ENCODE peak calls at places on chromosomes 2 and 18, in four cellular contexts. C is K562, W is GM12878, Q is HepG2. T is an unnamed sample.

GRCh38 chr2:240519396-240520142 is 38.2 kb downstream of the ANKMY1 start:
- DNase-seq in C (no peak), W (no peak), Q (no peak), T (no peak)

GRCh38 chr2:46841621-46842020 is 74.0 kb downstream of the MCFD2 start:
- DNase-seq in C (no peak), W (no peak), Q (no peak), T (no peak)

GRCh38 chr2:10964076-10964812 is 52.5 kb downstream of the KCNF1 start:
- DNase-seq in C (no peak), W (no peak), Q (no peak), T (no peak)

GRCh38 chr18:77401173-77401572 is 151.5 kb downstream of the GALR1 start:
- DNase-seq in C (no peak), W (no peak), Q (no peak), T (no peak)

GRCh38 chr2:219954331-219954730 is 326.9 kb downstream of the SLC4A3 start:
- DNase-seq in C (no peak), W (no peak), Q (no peak), T (no peak)

GRCh38 chr2:220165401-220165800 is 538.0 kb downstream of the SLC4A3 start:
- DNase-seq in C (no peak), W (no peak), Q (no peak), T (peak)

GRCh38 chr2:33322099-33322498 is 154.3 kb upstream of the RASGRP3 start:
- DNase-seq in C (no peak), W (no peak), Q (no peak), T (no peak)

GRCh38 chr2:20186078-20186854 is 38.7 kb downstream of the SDC1 start:
- DNase-seq in C (peak), W (no peak), Q (peak), T (no peak)

GRCh38 chr2:160372585-160372984 is 121.0 kb downstream of the RBMS1 start:
- DNase-seq in C (no peak), W (no peak), Q (no peak), T (no peak)

GRCh38 chr2:46331099-46331766 is 34.0 kb downstream of the EPAS1 start:
- DNase-seq in C (no peak), W (no peak), Q (no peak), T (no peak)

GRCh38 chr2:126849486-126849885 is 49.2 kb upstream of the TEX51 start:
- DNase-seq in C (no peak), W (no peak), Q (no peak), T (no peak)

GRCh38 chr2:219104107-219105050 is 43.7 kb upstream of the IHH start:
- DNase-seq in C (peak), W (no peak), Q (peak), T (peak)

GRCh38 chr18:49886891-49887764 is 73.8 kb upstream of the ACAA2 start:
- DNase-seq in C (no peak), W (no peak), Q (no peak), T (peak)

GRCh38 chr2:53220969-53221368 is 546.6 kb upstream of the CHAC2 start:
- DNase-seq in C (no peak), W (no peak), Q (no peak), T (no peak)

GRCh38 chr2:12070581-12070980 is 324.1 kb downstream of the LPIN1 start:
- DNase-seq in C (no peak), W (no peak), Q (no peak), T (no peak)

GRCh38 chr2:1234731-1235308 is 178.4 kb upstream of the TPO start:
- DNase-seq in C (no peak), W (no peak), Q (no peak), T (no peak)

GRCh38 chr2:239220976-239221375 is 179.8 kb downstream of the HDAC4 start:
- DNase-seq in C (no peak), W (no peak), Q (no peak), T (no peak)

GRCh38 chr2:130884013-130884412 is 47.3 kb downstream of the ARHGEF4 start:
- DNase-seq in C (no peak), W (no peak), Q (no peak), T (no peak)

GRCh38 chr2:223744580-223744979 is 92.8 kb downstream of the AP1S3 start:
- DNase-seq in C (no peak), W (no peak), Q (no peak), T (no peak)

GRCh38 chr2:185381631-185382030 is 357.0 kb upstream of the FSIP2 start:
- DNase-seq in C (no peak), W (no peak), Q (no peak), T (no peak)

GRCh38 chr2:69499242-69499641 is 62.0 kb upstream of the NFU1 start:
- DNase-seq in C (no peak), W (no peak), Q (no peak), T (no peak)

GRCh38 chr2:134792147-134792546 is 46.3 kb upstream of the ACMSD start:
- DNase-seq in C (no peak), W (no peak), Q (no peak), T (no peak)

GRCh38 chr2:44093970-44094369 is 74.7 kb upstream of the PPM1B start:
- DNase-seq in C (no peak), W (no peak), Q (no peak), T (no peak)

GRCh38 chr2:38176619-38177021 is 100.7 kb upstream of the CYP1B1 start:
- DNase-seq in C (no peak), W (no peak), Q (no peak), T (no peak)

GRCh38 chr2:235619544-235619943 is 125.7 kb downstream of the AGAP1 start:
- DNase-seq in C (no peak), W (no peak), Q (no peak), T (no peak)
- TF ChIP-seq CBFB in C (no peak), W (no peak), Q (no peak), T (no peak)

GRCh38 chr2:56130463-56131070 is 53.2 kb upstream of the CCDC85A start:
- DNase-seq in C (peak), W (no peak), Q (no peak), T (peak)
- TF ChIP-seq ATF3 in C (no peak), W (no peak), Q (no peak), T (no peak)

GRCh38 chr18:8895341-8895740 is 190.0 kb downstream of the MTCL1 start:
- DNase-seq in C (no peak), W (no peak), Q (no peak), T (no peak)

GRCh38 chr18:8901019-8901418 is 195.7 kb downstream of the MTCL1 start:
- DNase-seq in C (no peak), W (no peak), Q (no peak), T (no peak)

GRCh38 chr18:8900552-8900951 is 195.2 kb downstream of the MTCL1 start:
- DNase-seq in C (no peak), W (no peak), Q (no peak), T (no peak)

GRCh38 chr18:8895987-8896619 is 190.7 kb downstream of the MTCL1 start:
- DNase-seq in C (no peak), W (no peak), Q (no peak), T (no peak)

DNA sequence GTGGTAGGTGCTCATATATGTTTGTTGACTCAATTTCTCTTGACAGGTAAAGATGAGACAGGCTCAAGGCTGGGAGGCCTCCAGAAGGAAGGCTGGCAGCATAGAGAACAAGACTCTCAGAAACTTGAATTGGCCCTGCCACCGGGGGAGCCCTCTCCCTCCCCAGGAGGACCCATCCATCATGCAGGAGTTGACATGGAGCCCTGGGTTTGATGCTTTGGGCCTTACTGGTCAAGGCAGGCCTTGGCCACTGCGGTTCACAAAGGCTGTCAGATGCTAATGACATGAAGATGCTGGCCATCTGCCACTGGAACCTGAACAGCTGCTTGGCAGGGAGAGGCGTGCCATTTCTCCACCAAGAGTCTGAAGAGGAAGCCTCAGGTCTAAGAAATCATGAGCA is 193.6 kb downstream of the MTCL1 start:
- DNase-seq in C (peak), W (no peak), Q (no peak), T (peak)
- TF ChIP-seq CBFB in C (no peak), W (no peak), Q (no peak), T (no peak)

GRCh38 chr2:128313076-128313836 is 5.4 kb downstream of the HS6ST1 start:
- DNase-seq in C (peak), W (no peak), Q (no peak), T (peak)

GRCh38 chr2:128312411-128312810 is 6.3 kb downstream of the HS6ST1 start:
- DNase-seq in C (no peak), W (no peak), Q (no peak), T (no peak)

GRCh38 chr2:128315122-128315828 is 3.4 kb downstream of the HS6ST1 start:
- DNase-seq in C (no peak), W (no peak), Q (no peak), T (no peak)

GRCh38 chr2:128314348-128315121 is 4.1 kb downstream of the HS6ST1 start:
- DNase-seq in C (no peak), W (no peak), Q (no peak), T (no peak)

DNA sequence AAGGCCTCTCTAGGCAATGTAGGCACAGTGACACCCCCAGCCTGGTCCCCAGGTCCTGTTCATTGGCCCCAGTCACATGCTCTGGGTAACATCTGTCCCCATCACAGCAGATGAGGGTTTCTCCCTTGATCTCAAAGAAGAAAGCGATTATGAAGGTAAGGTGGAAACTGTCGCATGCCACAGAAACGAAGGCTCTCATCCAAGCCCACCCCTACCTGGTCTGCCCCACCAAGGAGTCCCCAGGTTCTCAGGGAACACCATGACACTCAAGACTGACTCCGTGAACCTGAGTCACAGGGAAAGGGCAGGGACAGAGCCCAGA is 4.7 kb downstream of the HS6ST1 start:
- DNase-seq in C (no peak), W (no peak), Q (no peak), T (no peak)
- TF ChIP-seq ATF3 in C (no peak), W (no peak), Q (no peak), T (no peak)

GRCh38 chr2:72925328-72925943 is 8.1 kb downstream of the EMX1 start:
- DNase-seq in C (no peak), W (no peak), Q (no peak), T (peak)

GRCh38 chr2:72923833-72924352 is 6.6 kb downstream of the EMX1 start:
- DNase-seq in C (no peak), W (no peak), Q (no peak), T (peak)

GRCh38 chr2:72927066-72927465 is 9.7 kb downstream of the EMX1 start:
- DNase-seq in C (no peak), W (no peak), Q (no peak), T (no peak)

GRCh38 chr2:72926368-72926767 is 9.0 kb downstream of the EMX1 start:
- DNase-seq in C (no peak), W (no peak), Q (no peak), T (no peak)

GRCh38 chr2:72924353-72925240 is 7.3 kb downstream of the EMX1 start:
- DNase-seq in C (no peak), W (no peak), Q (no peak), T (peak)
- TF ChIP-seq CBFB in C (no peak), W (no peak), Q (no peak), T (no peak)

DNA sequence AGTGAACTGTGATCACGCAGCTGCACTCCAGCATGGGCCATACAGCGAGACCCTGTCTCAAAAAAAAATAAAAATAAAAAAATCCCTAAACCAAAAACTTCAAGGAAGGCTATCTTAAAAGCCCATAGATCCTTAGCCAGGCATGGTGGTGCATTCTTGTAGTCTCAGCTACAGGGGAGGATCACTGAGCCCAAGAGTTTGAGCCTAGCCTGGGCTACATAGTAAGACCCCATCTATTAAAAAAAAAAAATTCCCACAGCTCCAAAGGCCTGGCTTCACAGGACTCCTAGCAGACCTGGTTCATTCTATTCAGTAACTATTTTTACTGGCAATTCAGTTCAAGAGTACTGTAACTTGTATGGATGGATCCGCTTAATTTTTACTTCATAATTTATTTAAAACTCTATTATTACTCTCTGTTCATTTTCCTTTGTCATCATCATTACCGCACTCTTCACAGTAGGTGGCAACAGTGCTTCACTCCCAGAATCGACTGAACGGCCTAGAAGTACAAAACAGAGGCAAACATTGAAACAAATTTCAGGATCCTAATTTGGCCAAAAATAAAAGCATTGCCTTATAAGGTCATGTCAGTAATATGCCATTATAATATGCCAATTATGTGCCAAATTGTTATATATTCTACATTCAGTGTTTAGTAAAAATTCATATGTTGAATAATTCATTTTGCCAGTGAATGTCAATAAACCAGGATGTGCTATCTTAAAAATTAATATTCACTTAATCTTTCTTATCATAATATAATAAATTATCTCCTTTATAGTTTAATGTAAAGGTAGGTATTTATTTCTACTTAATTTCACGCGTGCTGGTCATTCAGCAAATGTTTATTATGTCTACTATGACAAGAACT is 14.3 kb upstream of the STAM2 start:
- DNase-seq in C (peak), W (no peak), Q (peak), T (peak)
- TF ChIP-seq ATF3 in C (no peak), W (no peak), Q (no peak), T (no peak)